ENCODE peak calls at places on chromosomes 4 and X, in ten cellular contexts. One of them, this sample, is unnamed.
A peak's percentile ranks its signal among the peaks of the same experiment; 100 is the strongest.

GRCh38 chrX:129606918-129607317 is 47.8 kb downstream of the APLN start:
- DNase-seq in body of pancreas: peak; percentile 62
- DNase-seq in ovary: peak; percentile 52
- DNase-seq in SK-N-SH: peak; percentile 72
- DNase-seq in thoracic aorta: no peak
- DNase-seq in PC-9: peak; percentile 55
- DNase-seq in A549: peak; percentile 47
- DNase-seq in suprapubic skin: peak; percentile 73
- DNase-seq in keratinocyte: no peak
- DNase-seq in esophagus squamous epithelium: no peak
- DNase-seq in this sample: peak; percentile 61

GRCh38 chr4:81492596-81492995 is 20.9 kb upstream of the RASGEF1B start:
- DNase-seq in body of pancreas: no peak
- DNase-seq in esophagus squamous epithelium: no peak
- DNase-seq in thoracic aorta: no peak
- DNase-seq in PC-9: no peak
- DNase-seq in SK-N-SH: no peak
- DNase-seq in keratinocyte: no peak
- DNase-seq in ovary: no peak
- DNase-seq in A549: no peak
- DNase-seq in suprapubic skin: no peak
- DNase-seq in this sample: no peak

GRCh38 chr4:4746444-4746843 is 113.0 kb upstream of the MSX1 start:
- DNase-seq in PC-9: no peak
- DNase-seq in ovary: no peak
- DNase-seq in SK-N-SH: no peak
- DNase-seq in suprapubic skin: no peak
- DNase-seq in esophagus squamous epithelium: no peak
- DNase-seq in thoracic aorta: no peak
- DNase-seq in A549: no peak
- DNase-seq in keratinocyte: no peak
- DNase-seq in body of pancreas: no peak
- DNase-seq in this sample: no peak

GRCh38 chr4:176810481-176811249 is 17.9 kb upstream of the VEGFC start:
- DNase-seq in body of pancreas: no peak
- DNase-seq in SK-N-SH: no peak
- DNase-seq in ovary: no peak
- DNase-seq in esophagus squamous epithelium: no peak
- DNase-seq in thoracic aorta: no peak
- DNase-seq in PC-9: no peak
- DNase-seq in keratinocyte: no peak
- DNase-seq in suprapubic skin: no peak
- DNase-seq in A549: no peak
- DNase-seq in this sample: no peak

GRCh38 chr4:151922811-151923210 is 162.0 kb upstream of the GATB start:
- DNase-seq in keratinocyte: no peak
- DNase-seq in A549: no peak
- DNase-seq in esophagus squamous epithelium: no peak
- DNase-seq in SK-N-SH: no peak
- DNase-seq in body of pancreas: no peak
- DNase-seq in PC-9: no peak
- DNase-seq in suprapubic skin: no peak
- DNase-seq in thoracic aorta: no peak
- DNase-seq in ovary: no peak
- DNase-seq in this sample: no peak

GRCh38 chr4:10734697-10735096 is 50.1 kb upstream of the CLNK start:
- DNase-seq in keratinocyte: no peak
- DNase-seq in thoracic aorta: no peak
- DNase-seq in SK-N-SH: no peak
- DNase-seq in PC-9: no peak
- DNase-seq in esophagus squamous epithelium: no peak
- DNase-seq in A549: no peak
- DNase-seq in ovary: no peak
- DNase-seq in suprapubic skin: no peak
- DNase-seq in body of pancreas: no peak
- DNase-seq in this sample: no peak

GRCh38 chr4:150943831-150944230 is 71.3 kb downstream of the LRBA start:
- DNase-seq in keratinocyte: no peak
- DNase-seq in body of pancreas: no peak
- DNase-seq in suprapubic skin: no peak
- DNase-seq in ovary: no peak
- DNase-seq in esophagus squamous epithelium: no peak
- DNase-seq in PC-9: no peak
- DNase-seq in SK-N-SH: no peak
- DNase-seq in thoracic aorta: no peak
- DNase-seq in A549: no peak
- DNase-seq in this sample: no peak

GRCh38 chr4:128241425-128241913 is 46.1 kb downstream of the PGRMC2 start:
- DNase-seq in thoracic aorta: no peak
- DNase-seq in keratinocyte: peak; percentile 93
- DNase-seq in body of pancreas: no peak
- DNase-seq in esophagus squamous epithelium: no peak
- DNase-seq in A549: peak; percentile 55
- DNase-seq in suprapubic skin: peak; percentile 76
- DNase-seq in PC-9: peak; percentile 88
- DNase-seq in ovary: no peak
- DNase-seq in SK-N-SH: peak; percentile 12
- DNase-seq in this sample: no peak

GRCh38 chr4:19123681-19124080 is 1102.1 kb upstream of the LCORL start:
- DNase-seq in keratinocyte: no peak
- DNase-seq in PC-9: no peak
- DNase-seq in body of pancreas: no peak
- DNase-seq in thoracic aorta: no peak
- DNase-seq in ovary: no peak
- DNase-seq in A549: no peak
- DNase-seq in SK-N-SH: no peak
- DNase-seq in suprapubic skin: no peak
- DNase-seq in esophagus squamous epithelium: no peak
- DNase-seq in this sample: no peak

GRCh38 chrX:71998836-71999509 is 88.3 kb downstream of the NHSL2 start:
- DNase-seq in body of pancreas: peak; percentile 28
- DNase-seq in suprapubic skin: no peak
- DNase-seq in keratinocyte: no peak
- DNase-seq in thoracic aorta: no peak
- DNase-seq in esophagus squamous epithelium: no peak
- DNase-seq in SK-N-SH: peak; percentile 76
- DNase-seq in ovary: no peak
- DNase-seq in PC-9: peak; percentile 10
- DNase-seq in A549: peak; percentile 28
- DNase-seq in this sample: no peak

GRCh38 chrX:41559662-41560061 is 112.5 kb downstream of the NYX start:
- DNase-seq in body of pancreas: no peak
- DNase-seq in esophagus squamous epithelium: no peak
- DNase-seq in SK-N-SH: no peak
- DNase-seq in PC-9: no peak
- DNase-seq in keratinocyte: no peak
- DNase-seq in thoracic aorta: no peak
- DNase-seq in ovary: peak; percentile 40
- DNase-seq in A549: no peak
- DNase-seq in suprapubic skin: no peak
- DNase-seq in this sample: no peak

GRCh38 chr4:39046243-39046642 is 14.0 kb upstream of the TMEM156 start:
- DNase-seq in ovary: no peak
- DNase-seq in A549: peak; percentile 74
- DNase-seq in SK-N-SH: no peak
- DNase-seq in suprapubic skin: no peak
- DNase-seq in esophagus squamous epithelium: no peak
- DNase-seq in keratinocyte: peak; percentile 53
- DNase-seq in PC-9: peak; percentile 40
- DNase-seq in thoracic aorta: no peak
- DNase-seq in body of pancreas: no peak
- DNase-seq in this sample: no peak

GRCh38 chr4:54004463-54004862 is 59.9 kb downstream of the CHIC2 start:
- DNase-seq in SK-N-SH: no peak
- DNase-seq in suprapubic skin: no peak
- DNase-seq in esophagus squamous epithelium: no peak
- DNase-seq in A549: no peak
- DNase-seq in keratinocyte: no peak
- DNase-seq in body of pancreas: no peak
- DNase-seq in thoracic aorta: no peak
- DNase-seq in PC-9: no peak
- DNase-seq in ovary: no peak
- DNase-seq in this sample: no peak

GRCh38 chrX:340641-341423 is 22.2 kb upstream of the GTPBP6 start:
- DNase-seq in esophagus squamous epithelium: no peak
- DNase-seq in PC-9: no peak
- DNase-seq in thoracic aorta: no peak
- DNase-seq in SK-N-SH: no peak
- DNase-seq in A549: no peak
- DNase-seq in ovary: peak; percentile 28
- DNase-seq in suprapubic skin: peak; percentile 55
- DNase-seq in keratinocyte: no peak
- DNase-seq in body of pancreas: no peak
- DNase-seq in this sample: no peak

GRCh38 chr4:25223770-25224375 is 10.0 kb upstream of the PI4K2B start:
- DNase-seq in ovary: no peak
- DNase-seq in keratinocyte: no peak
- DNase-seq in esophagus squamous epithelium: no peak
- DNase-seq in PC-9: peak; percentile 6
- DNase-seq in SK-N-SH: no peak
- DNase-seq in suprapubic skin: no peak
- DNase-seq in thoracic aorta: no peak
- DNase-seq in A549: peak; percentile 61
- DNase-seq in body of pancreas: no peak
- DNase-seq in this sample: no peak

GRCh38 chr4:132085105-132085504 is 1064.0 kb upstream of the PCDH10 start:
- DNase-seq in suprapubic skin: no peak
- DNase-seq in thoracic aorta: no peak
- DNase-seq in body of pancreas: no peak
- DNase-seq in keratinocyte: no peak
- DNase-seq in A549: no peak
- DNase-seq in SK-N-SH: no peak
- DNase-seq in PC-9: no peak
- DNase-seq in esophagus squamous epithelium: no peak
- DNase-seq in ovary: no peak
- DNase-seq in this sample: no peak

DNA sequence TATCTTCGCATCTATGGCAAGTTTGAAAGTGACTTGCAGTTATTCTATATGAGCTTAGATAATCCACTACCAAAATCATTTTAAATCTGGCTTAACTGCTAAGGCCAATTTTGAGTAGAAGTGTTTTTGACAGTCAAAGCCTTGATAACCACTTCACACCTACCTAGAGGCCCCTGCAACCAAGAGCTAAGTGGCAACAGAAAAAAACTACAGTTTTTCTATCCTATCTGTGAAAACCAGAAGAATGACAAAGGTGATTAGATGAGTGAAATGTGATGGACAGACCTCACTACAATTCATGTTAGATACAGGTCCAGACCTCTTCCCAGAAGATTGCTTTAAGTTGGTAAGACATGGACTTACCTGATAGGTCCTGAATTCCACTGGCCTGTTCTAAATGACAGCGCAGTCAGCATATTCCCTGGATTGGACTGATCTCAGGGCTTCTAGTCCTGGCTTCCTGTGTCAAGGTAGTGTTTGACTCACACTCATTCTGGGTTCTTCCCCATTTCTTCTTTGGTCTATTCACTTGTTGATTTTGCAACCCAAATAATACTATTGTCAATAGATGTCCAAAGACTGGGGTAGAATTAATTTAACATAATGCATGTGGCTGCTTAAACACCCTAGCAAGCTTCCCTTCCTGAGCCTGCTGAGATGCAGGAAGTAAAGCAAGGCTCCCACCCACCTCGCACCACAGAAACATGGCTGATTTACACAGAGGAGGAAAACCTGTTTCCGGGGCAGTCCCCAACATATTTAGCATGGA is 65.1 kb downstream of the PPP3CA start:
- DNase-seq in body of pancreas: no peak
- DNase-seq in esophagus squamous epithelium: no peak
- DNase-seq in suprapubic skin: no peak
- DNase-seq in A549: no peak
- DNase-seq in PC-9: no peak
- DNase-seq in ovary: no peak
- DNase-seq in SK-N-SH: no peak
- DNase-seq in keratinocyte: no peak
- DNase-seq in thoracic aorta: no peak
- DNase-seq in this sample: no peak
- H3K4me1 ChIP-seq in body of pancreas: peaks cover 36% of the 10 kb centered on the region
- H3K4me1 ChIP-seq in esophagus squamous epithelium: no peaks in the 10 kb centered on the region
- H3K4me1 ChIP-seq in suprapubic skin: peaks cover 70% of the 10 kb centered on the region
- H3K4me1 ChIP-seq in A549: peaks cover 61% of the 10 kb centered on the region
- H3K4me1 ChIP-seq in PC-9: peaks cover 6% of the 10 kb centered on the region
- H3K4me1 ChIP-seq in ovary: peaks cover 9% of the 10 kb centered on the region
- H3K4me1 ChIP-seq in SK-N-SH: peaks cover 3% of the 10 kb centered on the region
- H3K4me1 ChIP-seq in keratinocyte: peaks cover 9% of the 10 kb centered on the region
- H3K4me1 ChIP-seq in thoracic aorta: peaks cover 10% of the 10 kb centered on the region
- H3K4me1 ChIP-seq in this sample: peaks cover 23% of the 10 kb centered on the region

DNA sequence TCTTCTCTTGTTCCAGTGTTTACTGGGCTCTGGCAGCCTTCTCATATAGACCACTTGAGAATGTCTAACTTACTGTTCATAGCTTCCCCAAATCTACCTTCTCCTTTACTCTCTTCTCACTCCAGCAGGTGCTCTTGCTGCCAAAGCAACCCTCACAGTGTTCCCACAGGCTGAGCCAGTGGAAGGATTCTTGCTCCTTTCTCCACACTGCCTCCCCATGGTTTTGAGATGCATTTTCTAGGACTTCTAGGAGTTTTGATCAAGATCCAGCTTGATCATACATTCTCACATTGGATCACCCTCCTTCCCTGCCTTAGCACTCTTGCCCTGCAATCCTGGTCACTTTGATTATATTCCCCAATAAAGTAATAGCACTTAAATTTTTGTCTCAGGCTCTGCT is 230.8 kb downstream of the TMEM47 start:
- DNase-seq in body of pancreas: no peak
- DNase-seq in SK-N-SH: no peak
- DNase-seq in thoracic aorta: no peak
- DNase-seq in A549: no peak
- DNase-seq in keratinocyte: no peak
- DNase-seq in suprapubic skin: no peak
- DNase-seq in esophagus squamous epithelium: no peak
- DNase-seq in PC-9: no peak
- DNase-seq in ovary: no peak
- DNase-seq in this sample: no peak
- H3K4me1 ChIP-seq in body of pancreas: no peaks in the 10 kb centered on the region
- H3K4me1 ChIP-seq in SK-N-SH: no peaks in the 10 kb centered on the region
- H3K4me1 ChIP-seq in thoracic aorta: no peaks in the 10 kb centered on the region
- H3K4me1 ChIP-seq in A549: no peaks in the 10 kb centered on the region
- H3K4me1 ChIP-seq in keratinocyte: no peaks in the 10 kb centered on the region
- H3K4me1 ChIP-seq in suprapubic skin: no peaks in the 10 kb centered on the region
- H3K4me1 ChIP-seq in esophagus squamous epithelium: no peaks in the 10 kb centered on the region
- H3K4me1 ChIP-seq in PC-9: no peaks in the 10 kb centered on the region
- H3K4me1 ChIP-seq in ovary: no peaks in the 10 kb centered on the region
- H3K4me1 ChIP-seq in this sample: no peaks in the 10 kb centered on the region

GRCh38 chr4:78509030-78509429 is 42.5 kb upstream of the ANXA3 start:
- DNase-seq in body of pancreas: no peak
- DNase-seq in esophagus squamous epithelium: no peak
- DNase-seq in suprapubic skin: no peak
- DNase-seq in A549: no peak
- DNase-seq in SK-N-SH: no peak
- DNase-seq in thoracic aorta: no peak
- DNase-seq in ovary: no peak
- DNase-seq in keratinocyte: no peak
- DNase-seq in PC-9: no peak
- DNase-seq in this sample: no peak
- H3K4me1 ChIP-seq in body of pancreas: peaks cover 6% of the 10 kb centered on the region
- H3K4me1 ChIP-seq in esophagus squamous epithelium: no peaks in the 10 kb centered on the region
- H3K4me1 ChIP-seq in suprapubic skin: no peaks in the 10 kb centered on the region
- H3K4me1 ChIP-seq in A549: no peaks in the 10 kb centered on the region
- H3K4me1 ChIP-seq in SK-N-SH: no peaks in the 10 kb centered on the region
- H3K4me1 ChIP-seq in thoracic aorta: no peaks in the 10 kb centered on the region
- H3K4me1 ChIP-seq in ovary: no peaks in the 10 kb centered on the region
- H3K4me1 ChIP-seq in keratinocyte: no peaks in the 10 kb centered on the region
- H3K4me1 ChIP-seq in PC-9: no peaks in the 10 kb centered on the region
- H3K4me1 ChIP-seq in this sample: no peaks in the 10 kb centered on the region

GRCh38 chrX:78104447-78105176 is 564 bp downstream of the PGK1 start:
- DNase-seq in keratinocyte: no peak
- DNase-seq in A549: peak; percentile 74
- DNase-seq in esophagus squamous epithelium: no peak
- DNase-seq in SK-N-SH: peak; percentile 19
- DNase-seq in thoracic aorta: no peak
- DNase-seq in suprapubic skin: peak; percentile 68
- DNase-seq in PC-9: peak; percentile 45
- DNase-seq in body of pancreas: peak; percentile 51
- DNase-seq in ovary: peak; percentile 43
- DNase-seq in this sample: peak; percentile 59
- H3K4me1 ChIP-seq in keratinocyte: peaks cover 16% of the 10 kb centered on the region
- H3K4me1 ChIP-seq in A549: peaks cover 45% of the 10 kb centered on the region
- H3K4me1 ChIP-seq in esophagus squamous epithelium: no peaks in the 10 kb centered on the region
- H3K4me1 ChIP-seq in SK-N-SH: peaks cover 10% of the 10 kb centered on the region
- H3K4me1 ChIP-seq in thoracic aorta: peaks cover 15% of the 10 kb centered on the region
- H3K4me1 ChIP-seq in suprapubic skin: peaks cover 39% of the 10 kb centered on the region
- H3K4me1 ChIP-seq in PC-9: peaks cover 43% of the 10 kb centered on the region
- H3K4me1 ChIP-seq in body of pancreas: peaks cover 42% of the 10 kb centered on the region
- H3K4me1 ChIP-seq in ovary: peaks cover 3% of the 10 kb centered on the region
- H3K4me1 ChIP-seq in this sample: no peaks in the 10 kb centered on the region

This sample was measured in lung.